ENCODE peak calls at places on chromosomes 4 and X, in ten cellular contexts. One of them, this sample, is unnamed.

GRCh38 chr4:98501383-98501782 is 157.0 kb downstream of the TSPAN5 start:
- DNase-seq in GM13977: no peak
- DNase-seq in neural progenitor cell: no peak
- DNase-seq in Peyer's patch: no peak
- DNase-seq in choroid plexus epithelial cell: no peak
- DNase-seq in endothelial cell: no peak
- DNase-seq in lower leg skin: no peak
- DNase-seq in neural crest cell: no peak
- DNase-seq in pancreas: no peak
- DNase-seq in Calu3: no peak
- DNase-seq in this sample: no peak

GRCh38 chr4:169341490-169341889 is 70.7 kb upstream of the SH3RF1 start:
- DNase-seq in GM13977: peak
- DNase-seq in neural progenitor cell: no peak
- DNase-seq in lower leg skin: no peak
- DNase-seq in pancreas: peak
- DNase-seq in Calu3: no peak
- DNase-seq in choroid plexus epithelial cell: peak
- DNase-seq in endothelial cell: no peak
- DNase-seq in neural crest cell: no peak
- DNase-seq in Peyer's patch: no peak
- DNase-seq in this sample: no peak

GRCh38 chrX:29652484-29652883 is 562.9 kb upstream of the MAGEB2 start:
- DNase-seq in pancreas: no peak
- DNase-seq in neural progenitor cell: no peak
- DNase-seq in GM13977: no peak
- DNase-seq in lower leg skin: no peak
- DNase-seq in choroid plexus epithelial cell: peak
- DNase-seq in endothelial cell: no peak
- DNase-seq in neural crest cell: no peak
- DNase-seq in Calu3: no peak
- DNase-seq in Peyer's patch: no peak
- DNase-seq in this sample: no peak

GRCh38 chr4:183098080-183098722 is 856 bp upstream of the WWC2 start:
- DNase-seq in Calu3: peak
- DNase-seq in endothelial cell: peak
- DNase-seq in pancreas: peak
- DNase-seq in neural crest cell: peak
- DNase-seq in GM13977: peak
- DNase-seq in Peyer's patch: peak
- DNase-seq in lower leg skin: peak
- DNase-seq in neural progenitor cell: peak
- DNase-seq in choroid plexus epithelial cell: peak
- DNase-seq in this sample: peak

GRCh38 chrX:148417934-148418333 is 82.5 kb upstream of the AFF2 start:
- DNase-seq in pancreas: no peak
- DNase-seq in neural progenitor cell: no peak
- DNase-seq in Peyer's patch: no peak
- DNase-seq in Calu3: no peak
- DNase-seq in lower leg skin: no peak
- DNase-seq in endothelial cell: no peak
- DNase-seq in choroid plexus epithelial cell: no peak
- DNase-seq in neural crest cell: no peak
- DNase-seq in GM13977: no peak
- DNase-seq in this sample: no peak

GRCh38 chr4:102344520-102344954 is 745 bp downstream of the SLC39A8 start:
- DNase-seq in neural crest cell: peak
- DNase-seq in neural progenitor cell: peak
- DNase-seq in Peyer's patch: peak
- DNase-seq in choroid plexus epithelial cell: peak
- DNase-seq in pancreas: peak
- DNase-seq in GM13977: peak
- DNase-seq in endothelial cell: peak
- DNase-seq in Calu3: peak
- DNase-seq in lower leg skin: peak
- DNase-seq in this sample: peak

GRCh38 chrX:71998836-71999509 is 88.3 kb downstream of the NHSL2 start:
- DNase-seq in Calu3: peak
- DNase-seq in lower leg skin: peak
- DNase-seq in Peyer's patch: no peak
- DNase-seq in pancreas: no peak
- DNase-seq in GM13977: peak
- DNase-seq in choroid plexus epithelial cell: no peak
- DNase-seq in neural crest cell: peak
- DNase-seq in neural progenitor cell: peak
- DNase-seq in endothelial cell: peak
- DNase-seq in this sample: peak

GRCh38 chr4:118087366-118087765 is 53.1 kb downstream of the NDST3 start:
- DNase-seq in neural crest cell: no peak
- DNase-seq in lower leg skin: no peak
- DNase-seq in choroid plexus epithelial cell: no peak
- DNase-seq in Peyer's patch: no peak
- DNase-seq in neural progenitor cell: no peak
- DNase-seq in GM13977: no peak
- DNase-seq in Calu3: no peak
- DNase-seq in pancreas: no peak
- DNase-seq in endothelial cell: no peak
- DNase-seq in this sample: no peak

GRCh38 chr4:54784188-54784671 is 126.5 kb downstream of the KIT start:
- DNase-seq in Calu3: no peak
- DNase-seq in pancreas: no peak
- DNase-seq in Peyer's patch: peak
- DNase-seq in neural progenitor cell: no peak
- DNase-seq in choroid plexus epithelial cell: peak
- DNase-seq in endothelial cell: no peak
- DNase-seq in GM13977: no peak
- DNase-seq in neural crest cell: no peak
- DNase-seq in lower leg skin: peak
- DNase-seq in this sample: no peak

GRCh38 chr4:183601381-183601780 is 57.6 kb downstream of the RWDD4 start:
- DNase-seq in neural crest cell: no peak
- DNase-seq in endothelial cell: no peak
- DNase-seq in Calu3: no peak
- DNase-seq in pancreas: no peak
- DNase-seq in Peyer's patch: no peak
- DNase-seq in lower leg skin: no peak
- DNase-seq in neural progenitor cell: no peak
- DNase-seq in choroid plexus epithelial cell: no peak
- DNase-seq in GM13977: no peak
- DNase-seq in this sample: no peak

GRCh38 chr4:105145913-105146285 is 777 bp upstream of the TET2 start:
- DNase-seq in neural crest cell: no peak
- DNase-seq in lower leg skin: peak
- DNase-seq in choroid plexus epithelial cell: no peak
- DNase-seq in pancreas: no peak
- DNase-seq in endothelial cell: peak
- DNase-seq in Peyer's patch: no peak
- DNase-seq in neural progenitor cell: peak
- DNase-seq in Calu3: peak
- DNase-seq in GM13977: no peak
- DNase-seq in this sample: no peak

GRCh38 chr4:148443550-148444295 is 1.5 kb upstream of the NR3C2 start:
- DNase-seq in lower leg skin: peak
- DNase-seq in neural progenitor cell: peak
- DNase-seq in choroid plexus epithelial cell: no peak
- DNase-seq in neural crest cell: peak
- DNase-seq in endothelial cell: peak
- DNase-seq in pancreas: peak
- DNase-seq in Peyer's patch: peak
- DNase-seq in GM13977: peak
- DNase-seq in Calu3: peak
- DNase-seq in this sample: peak

GRCh38 chr4:133483600-133484246 is 334.6 kb downstream of the PCDH10 start:
- DNase-seq in choroid plexus epithelial cell: peak
- DNase-seq in Peyer's patch: no peak
- DNase-seq in endothelial cell: peak
- DNase-seq in neural progenitor cell: peak
- DNase-seq in pancreas: no peak
- DNase-seq in neural crest cell: no peak
- DNase-seq in GM13977: no peak
- DNase-seq in Calu3: peak
- DNase-seq in lower leg skin: no peak
- DNase-seq in this sample: peak

GRCh38 chr4:156038772-156039171 is 85.1 kb upstream of the CTSO start:
- DNase-seq in GM13977: no peak
- DNase-seq in choroid plexus epithelial cell: no peak
- DNase-seq in neural crest cell: no peak
- DNase-seq in Calu3: no peak
- DNase-seq in pancreas: no peak
- DNase-seq in lower leg skin: no peak
- DNase-seq in endothelial cell: no peak
- DNase-seq in Peyer's patch: no peak
- DNase-seq in neural progenitor cell: no peak
- DNase-seq in this sample: no peak

GRCh38 chrX:56882581-56882980 is 112.8 kb downstream of the SPIN3 start:
- DNase-seq in Calu3: no peak
- DNase-seq in Peyer's patch: no peak
- DNase-seq in neural crest cell: no peak
- DNase-seq in choroid plexus epithelial cell: no peak
- DNase-seq in neural progenitor cell: no peak
- DNase-seq in GM13977: no peak
- DNase-seq in lower leg skin: no peak
- DNase-seq in endothelial cell: no peak
- DNase-seq in pancreas: no peak
- DNase-seq in this sample: no peak
- TF ChIP-seq CTCF in Calu3: no peak
- TF ChIP-seq CTCF in Peyer's patch: no peak
- TF ChIP-seq CTCF in neural crest cell: no peak
- TF ChIP-seq CTCF in choroid plexus epithelial cell: no peak
- TF ChIP-seq CTCF in neural progenitor cell: no peak
- TF ChIP-seq CTCF in GM13977: no peak
- TF ChIP-seq CTCF in lower leg skin: no peak
- TF ChIP-seq CTCF in endothelial cell: no peak
- TF ChIP-seq CTCF in pancreas: no peak
- TF ChIP-seq CTCF in this sample: no peak

DNA sequence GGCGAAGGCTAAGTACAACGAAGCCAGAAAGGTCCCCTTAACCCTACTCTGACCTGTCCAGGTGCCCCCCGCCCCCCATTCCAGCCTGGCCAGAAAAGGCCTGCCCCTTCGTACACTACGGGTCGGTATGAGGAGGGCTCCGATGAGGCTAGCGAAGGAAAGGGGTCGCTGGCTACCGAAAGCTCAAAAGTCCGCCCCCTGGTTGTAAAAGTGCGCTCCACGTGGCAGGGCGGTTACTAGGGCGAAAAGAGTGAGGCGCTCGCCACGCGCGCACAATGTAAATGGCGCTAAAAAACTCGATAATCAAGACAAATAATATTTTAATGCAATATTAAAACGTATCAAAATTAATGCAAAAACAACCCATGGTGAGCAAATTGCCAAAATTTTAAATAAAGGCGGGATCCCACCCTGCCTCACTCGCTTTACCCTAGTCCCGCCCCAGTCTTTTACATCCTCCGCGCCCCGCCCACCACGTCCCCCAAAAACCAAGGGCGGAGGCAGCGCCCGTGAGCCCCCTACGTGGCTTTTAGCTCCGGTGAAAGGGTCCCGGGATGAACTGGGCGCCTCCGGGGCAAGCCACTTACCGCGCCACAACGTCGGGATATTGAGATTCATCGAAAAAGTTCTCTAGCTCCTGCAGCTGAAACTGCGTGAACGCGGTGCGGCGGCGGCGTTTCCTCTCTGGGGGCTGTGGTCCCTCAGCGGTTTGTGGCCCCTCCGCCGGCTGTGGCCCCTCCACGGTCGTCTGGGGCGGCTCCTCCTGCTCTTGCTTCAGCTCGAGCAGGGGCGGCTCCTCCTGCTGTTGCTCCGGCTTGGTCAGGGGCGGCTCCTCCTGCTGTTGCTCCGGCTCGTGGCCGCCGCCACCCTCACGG is 929 bp downstream of the ESX1 start:
- DNase-seq in neural crest cell: peak
- DNase-seq in endothelial cell: peak
- DNase-seq in neural progenitor cell: peak
- DNase-seq in choroid plexus epithelial cell: no peak
- DNase-seq in Peyer's patch: no peak
- DNase-seq in GM13977: no peak
- DNase-seq in pancreas: peak
- DNase-seq in Calu3: no peak
- DNase-seq in lower leg skin: no peak
- DNase-seq in this sample: peak
- TF ChIP-seq CTCF in neural crest cell: peak
- TF ChIP-seq CTCF in endothelial cell: no peak
- TF ChIP-seq CTCF in neural progenitor cell: peak
- TF ChIP-seq CTCF in choroid plexus epithelial cell: peak
- TF ChIP-seq CTCF in Peyer's patch: no peak
- TF ChIP-seq CTCF in GM13977: no peak
- TF ChIP-seq CTCF in pancreas: no peak
- TF ChIP-seq CTCF in Calu3: no peak
- TF ChIP-seq CTCF in lower leg skin: no peak
- TF ChIP-seq CTCF in this sample: peak

DNA sequence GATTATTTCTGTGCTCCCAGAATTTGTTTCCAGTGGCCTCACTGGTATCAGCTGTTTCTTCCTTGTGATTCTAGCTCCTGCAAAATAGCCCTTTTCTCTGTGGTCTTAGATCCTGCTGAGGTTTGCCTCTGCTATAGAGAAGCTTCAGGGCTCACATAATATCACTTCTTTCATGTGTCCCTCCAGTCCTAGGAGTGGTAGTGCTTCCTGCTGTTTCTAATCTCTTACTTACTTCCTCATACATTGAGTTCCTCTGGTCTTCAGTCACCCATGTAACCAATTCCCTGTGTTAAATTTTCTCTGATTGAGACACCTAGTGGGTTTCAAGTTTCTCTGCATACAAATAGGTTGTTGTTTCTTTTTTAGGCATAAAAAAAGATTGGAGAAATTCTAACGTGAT is 1567.9 kb downstream of the ARAP2 start:
- DNase-seq in pancreas: no peak
- DNase-seq in lower leg skin: no peak
- DNase-seq in Peyer's patch: no peak
- DNase-seq in choroid plexus epithelial cell: peak
- DNase-seq in neural crest cell: no peak
- DNase-seq in endothelial cell: no peak
- DNase-seq in GM13977: no peak
- DNase-seq in Calu3: no peak
- DNase-seq in neural progenitor cell: peak
- DNase-seq in this sample: no peak
- TF ChIP-seq CTCF in pancreas: no peak
- TF ChIP-seq CTCF in lower leg skin: no peak
- TF ChIP-seq CTCF in Peyer's patch: no peak
- TF ChIP-seq CTCF in choroid plexus epithelial cell: no peak
- TF ChIP-seq CTCF in neural crest cell: no peak
- TF ChIP-seq CTCF in endothelial cell: no peak
- TF ChIP-seq CTCF in GM13977: no peak
- TF ChIP-seq CTCF in Calu3: no peak
- TF ChIP-seq CTCF in neural progenitor cell: peak
- TF ChIP-seq CTCF in this sample: no peak

DNA sequence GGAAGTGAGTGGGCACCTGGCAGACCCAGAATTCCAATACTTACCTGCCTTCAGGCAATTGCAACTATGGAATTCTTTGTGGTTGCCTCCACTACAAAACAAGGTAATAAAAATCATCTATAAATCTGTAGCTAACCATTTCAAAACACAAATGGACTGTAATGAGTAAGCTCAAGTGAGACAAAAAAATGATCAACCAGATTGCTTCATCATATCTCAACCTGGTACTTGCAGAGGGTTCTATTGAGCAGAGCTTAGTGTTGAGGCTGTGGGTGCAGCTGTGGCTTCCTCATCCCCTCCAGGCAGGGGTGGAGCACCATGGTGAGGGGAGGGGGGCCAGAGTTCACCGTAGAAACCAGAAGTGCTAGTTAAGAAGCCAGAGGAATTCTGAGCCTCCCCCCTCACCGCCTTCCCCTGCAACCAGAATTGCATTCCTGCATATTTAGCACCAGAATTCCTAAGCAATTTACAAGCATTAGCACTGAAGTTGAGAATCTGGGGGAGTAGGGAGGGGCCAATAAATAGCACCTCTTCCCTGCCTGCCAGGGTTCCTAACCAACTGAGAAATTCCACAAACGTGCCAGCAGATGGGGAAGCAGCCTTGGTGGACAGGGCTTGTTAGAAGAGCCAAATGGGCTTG is 11.5 kb downstream of the CTAG1A start:
- DNase-seq in neural crest cell: no peak
- DNase-seq in endothelial cell: no peak
- DNase-seq in Calu3: peak
- DNase-seq in neural progenitor cell: peak
- DNase-seq in lower leg skin: peak
- DNase-seq in Peyer's patch: no peak
- DNase-seq in choroid plexus epithelial cell: peak
- DNase-seq in pancreas: no peak
- DNase-seq in GM13977: no peak
- DNase-seq in this sample: peak
- TF ChIP-seq CTCF in neural crest cell: no peak
- TF ChIP-seq CTCF in endothelial cell: no peak
- TF ChIP-seq CTCF in Calu3: no peak
- TF ChIP-seq CTCF in neural progenitor cell: no peak
- TF ChIP-seq CTCF in lower leg skin: no peak
- TF ChIP-seq CTCF in Peyer's patch: no peak
- TF ChIP-seq CTCF in choroid plexus epithelial cell: no peak
- TF ChIP-seq CTCF in pancreas: no peak
- TF ChIP-seq CTCF in GM13977: no peak
- TF ChIP-seq CTCF in this sample: no peak